ENCODE peak calls at places on chromosomes 16 and 17, in six cellular contexts. H is HS-5; Y is activated T-cell treated with anti-CD3 and anti-CD28 coated beads, Interleukin-2, amount 50 U/mL, for 72 hours; I is islet precursor cell; J is NCI-H1105 treated with DMSO at 0.1 percent for 48 hours; B is NCI-H345. V is an unnamed sample.

GRCh38 chr17:35254107-35254802 is 11.4 kb downstream of the SLFN5 start:
- DNase-seq in H (peak; percentile 95), Y (no peak), I (peak; percentile 55), J (no peak), B (no peak), V (no peak)

GRCh38 chr17:57782642-57783337 is 37.7 kb upstream of the CCDC182 start:
- DNase-seq in H (no peak), Y (no peak), I (peak; percentile 50), J (no peak), B (no peak), V (no peak)

GRCh38 chr17:74569392-74570003 is 2.2 kb upstream of the CD300H start:
- DNase-seq in H (peak; percentile 99), Y (peak; percentile 44), I (peak; percentile 95), J (no peak), B (no peak), V (no peak)

GRCh38 chr17:32783602-32784001 is 93.3 kb downstream of the MYO1D start:
- DNase-seq in H (no peak), Y (peak; percentile 17), I (no peak), J (peak; percentile 67), B (peak; percentile 67), V (peak; percentile 45)

GRCh38 chr16:67694611-67695010 is 24.5 kb downstream of the GFOD2 start:
- DNase-seq in H (no peak), Y (no peak), I (no peak), J (no peak), B (no peak), V (no peak)

GRCh38 chr17:17246879-17247278 is 9.9 kb upstream of the FLCN start:
- DNase-seq in H (no peak), Y (no peak), I (no peak), J (no peak), B (no peak), V (no peak)

GRCh38 chr17:36151891-36152638 is 24.4 kb downstream of the TBC1D3B start:
- DNase-seq in H (no peak), Y (no peak), I (no peak), J (no peak), B (no peak), V (no peak)

GRCh38 chr17:81480140-81480917 is 32.3 kb downstream of the ACTG1 start:
- DNase-seq in H (no peak), Y (no peak), I (no peak), J (no peak), B (no peak), V (no peak)

GRCh38 chr17:8681175-8681949 is 50.8 kb upstream of the MYH10 start:
- DNase-seq in H (no peak), Y (no peak), I (no peak), J (no peak), B (no peak), V (no peak)

GRCh38 chr16:89200850-89201466 is 621 bp upstream of the SLC22A31 start:
- DNase-seq in H (no peak), Y (no peak), I (no peak), J (no peak), B (no peak), V (no peak)

GRCh38 chr16:23254338-23254737 is 47.8 kb upstream of the SCNN1B start:
- DNase-seq in H (no peak), Y (no peak), I (peak; percentile 92), J (no peak), B (no peak), V (no peak)

GRCh38 chr16:86809458-86809955 is 231.2 kb downstream of the FOXL1 start:
- DNase-seq in H (peak; percentile 36), Y (no peak), I (peak; percentile 68), J (no peak), B (no peak), V (no peak)

GRCh38 chr17:48160177-48160967 is 52.8 kb downstream of the SNX11 start:
- DNase-seq in H (no peak), Y (no peak), I (no peak), J (peak; percentile 83), B (peak; percentile 93), V (no peak)

GRCh38 chr16:60230666-60231065 is 1496.5 kb upstream of the GOT2 start:
- DNase-seq in H (peak; percentile 8), Y (no peak), I (no peak), J (no peak), B (no peak), V (no peak)

GRCh38 chr16:87464691-87465300 is 28.0 kb downstream of the ZCCHC14 start:
- DNase-seq in H (peak; percentile 45), Y (peak; percentile 55), I (peak; percentile 54), J (no peak), B (no peak), V (no peak)

GRCh38 chr16:12539185-12539929 is 264.3 kb downstream of the CPPED1 start:
- DNase-seq in H (peak; percentile 30), Y (peak; percentile 73), I (no peak), J (peak; percentile 37), B (peak; percentile 69), V (no peak)

GRCh38 chr17:48604770-48605329 is at the start of gene HOXB6:
- DNase-seq in H (no peak), Y (no peak), I (no peak), J (no peak), B (no peak), V (no peak)

GRCh38 chr17:43366809-43367587 is 31.8 kb upstream of the ARL4D start:
- DNase-seq in H (no peak), Y (peak; percentile 85), I (peak; percentile 62), J (no peak), B (no peak), V (peak; percentile 29)

GRCh38 chr16:22937169-22937568 is 123.2 kb downstream of the HS3ST2 start:
- DNase-seq in H (no peak), Y (no peak), I (no peak), J (no peak), B (no peak), V (no peak)

GRCh38 chr16:50736448-50736847 is 5.4 kb upstream of the CYLD start:
- DNase-seq in H (no peak), Y (no peak), I (no peak), J (no peak), B (no peak), V (no peak)

GRCh38 chr16:82192665-82193064 is 22.6 kb upstream of the MPHOSPH6 start:
- DNase-seq in H (peak; percentile 44), Y (peak; percentile 60), I (no peak), J (no peak), B (no peak), V (no peak)

V was measured in CD8-positive, alpha-beta memory T cell.